ENCODE peak calls at places on chromosome 4, in four cellular contexts. One of them, this sample, is unnamed.

GRCh38 chr4:186037692-186038658 is 31.0 kb upstream of the TLR3 start:
- DNase-seq in right atrium auricular region: no peak
- DNase-seq in tibial artery: peak
- DNase-seq in lower lobe of right lung: no peak
- DNase-seq in this sample: no peak

GRCh38 chr4:88600129-88600849 is 8.0 kb downstream of the HERC3 start:
- DNase-seq in lower lobe of right lung: no peak
- DNase-seq in tibial artery: no peak
- DNase-seq in right atrium auricular region: no peak
- DNase-seq in this sample: no peak

GRCh38 chr4:99855677-99856076 is 38.5 kb downstream of the LAMTOR3 start:
- DNase-seq in lower lobe of right lung: no peak
- DNase-seq in tibial artery: no peak
- DNase-seq in right atrium auricular region: no peak
- DNase-seq in this sample: no peak

GRCh38 chr4:150005537-150005936 is 72.7 kb upstream of the DCLK2 start:
- DNase-seq in right atrium auricular region: no peak
- DNase-seq in lower lobe of right lung: no peak
- DNase-seq in tibial artery: no peak
- DNase-seq in this sample: no peak

GRCh38 chr4:24713604-24714003 is 81.8 kb upstream of the SOD3 start:
- DNase-seq in tibial artery: no peak
- DNase-seq in lower lobe of right lung: no peak
- DNase-seq in right atrium auricular region: no peak
- DNase-seq in this sample: no peak

GRCh38 chr4:55561884-55562283 is 15.2 kb upstream of the CLOCK start:
- DNase-seq in lower lobe of right lung: no peak
- DNase-seq in right atrium auricular region: no peak
- DNase-seq in tibial artery: no peak
- DNase-seq in this sample: no peak

GRCh38 chr4:154643493-154643892 is 31.0 kb upstream of the FGG start:
- DNase-seq in tibial artery: no peak
- DNase-seq in right atrium auricular region: no peak
- DNase-seq in lower lobe of right lung: no peak
- DNase-seq in this sample: no peak

GRCh38 chr4:88027611-88028608 is 20.5 kb downstream of the PKD2 start:
- DNase-seq in right atrium auricular region: no peak
- DNase-seq in tibial artery: no peak
- DNase-seq in lower lobe of right lung: no peak
- DNase-seq in this sample: no peak

GRCh38 chr4:108301583-108302256 is 133.0 kb upstream of the LEF1 start:
- DNase-seq in tibial artery: no peak
- DNase-seq in lower lobe of right lung: no peak
- DNase-seq in right atrium auricular region: no peak
- DNase-seq in this sample: no peak

GRCh38 chr4:122434285-122434684 is 22.2 kb downstream of the IL2 start:
- DNase-seq in right atrium auricular region: no peak
- DNase-seq in lower lobe of right lung: no peak
- DNase-seq in tibial artery: no peak
- DNase-seq in this sample: no peak

GRCh38 chr4:31204895-31205294 is 484.7 kb downstream of the PCDH7 start:
- DNase-seq in tibial artery: no peak
- DNase-seq in lower lobe of right lung: no peak
- DNase-seq in right atrium auricular region: no peak
- DNase-seq in this sample: no peak

GRCh38 chr4:106032851-106033286 is 137.6 kb downstream of the NPNT start:
- DNase-seq in tibial artery: no peak
- DNase-seq in lower lobe of right lung: no peak
- DNase-seq in right atrium auricular region: no peak
- DNase-seq in this sample: peak

GRCh38 chr4:158676076-158676475 is 4.0 kb downstream of the ETFDH start:
- DNase-seq in right atrium auricular region: no peak
- DNase-seq in tibial artery: no peak
- DNase-seq in lower lobe of right lung: no peak
- DNase-seq in this sample: no peak

GRCh38 chr4:3269105-3269927 is 20.4 kb downstream of the MSANTD1 start:
- DNase-seq in lower lobe of right lung: no peak
- DNase-seq in tibial artery: peak
- DNase-seq in right atrium auricular region: no peak
- DNase-seq in this sample: peak

GRCh38 chr4:168511780-168512467 is 15.1 kb downstream of the PALLD start:
- DNase-seq in tibial artery: no peak
- DNase-seq in right atrium auricular region: no peak
- DNase-seq in lower lobe of right lung: no peak
- DNase-seq in this sample: no peak

GRCh38 chr4:74884282-74884681 is 48.6 kb upstream of the PARM1 start:
- DNase-seq in tibial artery: no peak
- DNase-seq in right atrium auricular region: no peak
- DNase-seq in lower lobe of right lung: no peak
- DNase-seq in this sample: no peak

GRCh38 chr4:13454786-13455185 is 29.4 kb downstream of the RAB28 start:
- DNase-seq in tibial artery: no peak
- DNase-seq in lower lobe of right lung: no peak
- DNase-seq in right atrium auricular region: no peak
- DNase-seq in this sample: no peak

GRCh38 chr4:137534516-137534915 is 2.2 kb upstream of the PCDH18 start:
- DNase-seq in lower lobe of right lung: no peak
- DNase-seq in right atrium auricular region: no peak
- DNase-seq in tibial artery: no peak
- DNase-seq in this sample: no peak

GRCh38 chr4:95547708-95548471 is 883 bp downstream of the UNC5C start:
- DNase-seq in right atrium auricular region: peak
- DNase-seq in tibial artery: peak
- DNase-seq in lower lobe of right lung: peak
- DNase-seq in this sample: no peak
- H3K4me3 ChIP-seq in right atrium auricular region: peak
- H3K4me3 ChIP-seq in tibial artery: peak
- H3K4me3 ChIP-seq in lower lobe of right lung: peak
- H3K4me3 ChIP-seq in this sample: peak

GRCh38 chr4:182492456-182492855 is 249.3 kb downstream of the TENM3 start:
- DNase-seq in tibial artery: no peak
- DNase-seq in right atrium auricular region: no peak
- DNase-seq in lower lobe of right lung: no peak
- DNase-seq in this sample: no peak
- H3K27ac ChIP-seq in tibial artery: no peak
- H3K27ac ChIP-seq in right atrium auricular region: no peak
- H3K27ac ChIP-seq in lower lobe of right lung: no peak
- H3K27ac ChIP-seq in this sample: no peak

DNA sequence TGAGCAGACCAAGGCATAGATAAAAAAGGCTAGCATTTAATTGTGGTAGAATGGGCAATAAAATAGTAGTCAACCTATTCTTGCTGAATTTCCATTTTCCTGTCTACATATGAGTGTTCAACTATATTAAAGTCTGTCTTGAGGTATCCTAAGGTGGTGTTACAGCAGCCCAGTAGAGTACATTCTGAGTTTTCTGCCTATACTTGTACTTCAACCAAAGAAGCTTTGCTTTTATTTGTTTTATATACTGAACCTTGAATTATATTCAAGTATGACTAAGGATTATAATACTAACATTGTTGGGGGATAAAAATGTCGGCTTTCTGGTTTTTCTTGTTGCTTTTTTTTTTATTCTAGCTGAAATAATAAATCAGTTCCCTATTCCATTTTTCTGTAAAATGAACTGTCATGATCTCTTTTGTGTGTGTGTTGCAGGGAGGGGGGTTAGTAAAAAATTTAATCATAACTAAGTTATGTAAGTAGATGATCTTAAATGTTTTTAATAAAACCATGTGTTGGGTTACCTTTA is 106.7 kb downstream of the PDLIM5 start:
- DNase-seq in tibial artery: no peak
- DNase-seq in lower lobe of right lung: no peak
- DNase-seq in right atrium auricular region: no peak
- DNase-seq in this sample: no peak
- H3K4me3 ChIP-seq in tibial artery: no peak
- H3K4me3 ChIP-seq in lower lobe of right lung: no peak
- H3K4me3 ChIP-seq in right atrium auricular region: no peak
- H3K4me3 ChIP-seq in this sample: no peak

GRCh38 chr4:78120144-78120880 is 63.2 kb downstream of the FRAS1 start:
- DNase-seq in tibial artery: no peak
- DNase-seq in lower lobe of right lung: no peak
- DNase-seq in right atrium auricular region: no peak
- DNase-seq in this sample: no peak

GRCh38 chr4:78119698-78120097 is 62.6 kb downstream of the FRAS1 start:
- DNase-seq in right atrium auricular region: no peak
- DNase-seq in tibial artery: no peak
- DNase-seq in lower lobe of right lung: no peak
- DNase-seq in this sample: no peak

GRCh38 chr4:78121338-78121904 is 64.3 kb downstream of the FRAS1 start:
- DNase-seq in lower lobe of right lung: peak
- DNase-seq in right atrium auricular region: no peak
- DNase-seq in tibial artery: no peak
- DNase-seq in this sample: no peak
- H3K27ac ChIP-seq in lower lobe of right lung: no peak
- H3K27ac ChIP-seq in right atrium auricular region: peak
- H3K27ac ChIP-seq in tibial artery: no peak
- H3K27ac ChIP-seq in this sample: peak

DNA sequence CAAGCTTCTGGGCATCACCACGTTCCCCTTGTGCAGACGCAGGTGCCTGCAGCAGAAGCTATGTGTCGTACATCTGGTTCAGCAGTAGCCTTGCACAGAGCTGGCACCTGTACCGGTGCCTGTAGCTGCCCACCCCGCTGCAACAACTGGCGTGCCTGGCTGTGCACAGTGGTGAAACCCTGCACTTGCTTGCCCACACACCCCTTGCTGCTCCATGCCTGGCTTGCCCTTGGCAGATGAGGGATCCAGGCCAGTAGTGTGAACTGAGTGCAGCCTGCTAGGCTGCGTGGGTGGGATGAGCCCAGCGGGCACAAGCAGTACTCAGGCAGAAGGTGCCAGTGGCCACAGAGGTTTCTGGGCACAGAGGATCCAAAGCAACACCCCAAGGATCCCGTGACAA is 528.4 kb downstream of the PPARGC1A start:
- DNase-seq in right atrium auricular region: no peak
- DNase-seq in lower lobe of right lung: no peak
- DNase-seq in tibial artery: no peak
- DNase-seq in this sample: no peak
- H3K4me3 ChIP-seq in right atrium auricular region: no peak
- H3K4me3 ChIP-seq in lower lobe of right lung: no peak
- H3K4me3 ChIP-seq in tibial artery: no peak
- H3K4me3 ChIP-seq in this sample: no peak

GRCh38 chr4:139735381-139736256 is 70.0 kb downstream of the MGST2 start:
- DNase-seq in tibial artery: peak
- DNase-seq in right atrium auricular region: peak
- DNase-seq in lower lobe of right lung: peak
- DNase-seq in this sample: no peak

GRCh38 chr4:139734875-139735380 is 69.3 kb downstream of the MGST2 start:
- DNase-seq in right atrium auricular region: peak
- DNase-seq in lower lobe of right lung: peak
- DNase-seq in tibial artery: peak
- DNase-seq in this sample: peak

GRCh38 chr4:139736257-139736626 is 70.6 kb downstream of the MGST2 start:
- DNase-seq in right atrium auricular region: peak
- DNase-seq in tibial artery: no peak
- DNase-seq in lower lobe of right lung: no peak
- DNase-seq in this sample: no peak

GRCh38 chr4:139734201-139734874 is 68.7 kb downstream of the MGST2 start:
- DNase-seq in tibial artery: peak
- DNase-seq in right atrium auricular region: peak
- DNase-seq in lower lobe of right lung: no peak
- DNase-seq in this sample: no peak

DNA sequence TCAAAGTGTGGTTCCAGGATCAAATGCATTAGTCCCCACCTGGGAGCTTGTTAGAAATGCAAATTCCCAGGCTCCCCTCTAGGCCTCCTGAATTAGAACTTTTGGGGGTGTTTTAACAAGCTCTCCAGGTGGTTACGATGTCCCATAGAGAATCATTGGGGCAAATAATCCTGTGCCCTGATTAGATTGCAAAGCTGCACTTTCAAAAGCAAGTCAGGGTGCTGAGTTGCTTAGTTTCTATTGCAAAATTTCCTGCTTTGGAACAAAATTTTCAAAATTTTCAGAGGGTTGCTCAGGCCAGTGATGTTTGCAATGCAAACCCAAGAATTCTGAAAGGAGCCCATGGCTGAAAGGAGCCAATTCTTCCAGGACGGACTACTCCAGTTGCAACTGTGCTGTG is 71.0 kb downstream of the MGST2 start:
- DNase-seq in lower lobe of right lung: no peak
- DNase-seq in tibial artery: no peak
- DNase-seq in right atrium auricular region: peak
- DNase-seq in this sample: no peak
- H3K27ac ChIP-seq in lower lobe of right lung: peak
- H3K27ac ChIP-seq in tibial artery: peak
- H3K27ac ChIP-seq in right atrium auricular region: peak
- H3K27ac ChIP-seq in this sample: peak

DNA sequence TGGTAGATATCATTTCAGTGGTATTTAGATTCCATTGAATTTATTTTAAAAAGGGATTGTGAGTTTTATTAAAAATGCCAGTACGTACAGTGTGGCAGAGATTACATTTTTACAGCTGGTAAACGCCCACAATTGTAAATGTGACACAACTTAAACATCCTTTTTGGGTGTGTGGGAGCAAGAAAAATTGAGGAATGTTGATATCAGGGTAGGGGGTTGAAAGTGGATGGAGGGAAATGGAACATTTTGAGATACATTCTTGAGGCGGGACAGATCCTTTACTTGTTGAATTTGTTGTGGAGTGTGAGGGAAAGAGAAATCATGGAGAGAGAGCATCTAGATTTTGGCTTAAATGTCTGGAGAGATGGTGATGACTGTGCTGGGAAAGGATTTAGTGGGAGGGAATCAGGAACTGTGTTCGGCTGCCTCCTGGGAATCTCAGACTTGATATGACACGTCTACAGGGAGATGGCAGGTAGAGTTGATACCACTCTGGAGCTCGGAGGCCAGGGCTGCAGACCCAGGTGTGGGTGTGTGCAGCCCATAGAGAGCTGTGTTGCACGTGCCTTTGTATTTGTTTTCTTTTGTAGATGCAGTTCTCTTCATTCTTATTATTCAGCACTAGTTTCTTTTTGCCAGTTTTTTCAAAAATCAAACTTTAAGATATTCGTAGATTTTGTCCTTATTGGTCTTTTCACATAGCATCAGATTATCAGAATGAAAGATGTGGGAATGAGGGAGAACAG is 10.8 kb downstream of the TMEM131L start:
- DNase-seq in right atrium auricular region: no peak
- DNase-seq in lower lobe of right lung: no peak
- DNase-seq in tibial artery: no peak
- DNase-seq in this sample: no peak
- H3K4me3 ChIP-seq in right atrium auricular region: no peak
- H3K4me3 ChIP-seq in lower lobe of right lung: no peak
- H3K4me3 ChIP-seq in tibial artery: peak
- H3K4me3 ChIP-seq in this sample: no peak

This sample was measured in coronary artery.